ENCODE peak calls at places on chromosomes 3 and 15, in seven cellular contexts. J is stomach, Z is sigmoid colon, X is SK-N-SH, D is K562, C is ovary, V is A549. K is an unnamed sample.

GRCh38 chr15:60017538-60018199 is 13.6 kb downstream of the FOXB1 start:
- DNase-seq in C (no peak), X (no peak), D (no peak), J (no peak), Z (no peak), V (no peak), K (no peak)

GRCh38 chr3:12286927-12287726 is 1.7 kb upstream of the PPARG start:
- DNase-seq in J (peak), V (peak), X (peak), C (peak), D (no peak), Z (no peak), K (peak)

GRCh38 chr15:69725957-69726356 is 273.3 kb downstream of the RPLP1 start:
- DNase-seq in J (no peak), Z (no peak), C (no peak), X (no peak), D (no peak), V (no peak), K (no peak)

GRCh38 chr15:85878866-85879265 is 84.1 kb upstream of the KLHL25 start:
- DNase-seq in J (no peak), V (no peak), D (no peak), C (no peak), Z (no peak), X (no peak), K (no peak)

GRCh38 chr3:34646911-34647465 is 848.6 kb downstream of the PDCD6IP start:
- DNase-seq in V (no peak), C (no peak), Z (no peak), X (no peak), J (no peak), D (no peak), K (no peak)

GRCh38 chr3:64520334-64520733 is 167.5 kb downstream of the ADAMTS9 start:
- DNase-seq in Z (no peak), X (no peak), D (no peak), C (no peak), V (no peak), J (no peak), K (no peak)

GRCh38 chr3:130906374-130906995 is 12.6 kb downstream of the ATP2C1 start:
- DNase-seq in J (no peak), X (no peak), Z (no peak), V (no peak), D (no peak), C (no peak), K (no peak)

GRCh38 chr3:175342196-175342595 is 483.1 kb downstream of the NAALADL2 start:
- DNase-seq in J (no peak), X (no peak), C (no peak), D (no peak), V (no peak), Z (no peak), K (no peak)

GRCh38 chr3:53254810-53255359 is 937 bp downstream of the TKT start:
- DNase-seq in V (no peak), C (peak), Z (peak), J (peak), X (peak), D (peak), K (peak)

GRCh38 chr3:149388001-149388435 is 10.6 kb upstream of the TM4SF1 start:
- DNase-seq in J (no peak), D (no peak), V (peak), Z (no peak), X (no peak), C (no peak), K (no peak)

GRCh38 chr3:194095464-194095863 is 40.5 kb upstream of the HES1 start:
- DNase-seq in V (no peak), Z (peak), J (peak), D (no peak), X (peak), C (no peak), K (peak)

GRCh38 chr15:78909160-78909695 is 35.6 kb downstream of the CTSH start:
- DNase-seq in V (no peak), C (no peak), Z (no peak), J (no peak), D (no peak), X (no peak), K (no peak)

GRCh38 chr3:187986514-187986934 is 167.4 kb upstream of the LPP start:
- DNase-seq in X (no peak), D (no peak), Z (no peak), C (no peak), J (no peak), V (peak), K (no peak)

GRCh38 chr15:101698314-101698713 is 26.0 kb downstream of the TARS3 start:
- DNase-seq in X (no peak), Z (no peak), C (no peak), J (no peak), D (no peak), V (no peak), K (no peak)

GRCh38 chr3:65951836-65952505 is 86.7 kb downstream of the MAGI1 start:
- DNase-seq in J (no peak), Z (no peak), C (no peak), V (no peak), X (no peak), D (no peak), K (no peak)
- TF ChIP-seq EP300 in J (no peak), Z (no peak), C (no peak), V (no peak), X (no peak), D (no peak), K (no peak)

DNA sequence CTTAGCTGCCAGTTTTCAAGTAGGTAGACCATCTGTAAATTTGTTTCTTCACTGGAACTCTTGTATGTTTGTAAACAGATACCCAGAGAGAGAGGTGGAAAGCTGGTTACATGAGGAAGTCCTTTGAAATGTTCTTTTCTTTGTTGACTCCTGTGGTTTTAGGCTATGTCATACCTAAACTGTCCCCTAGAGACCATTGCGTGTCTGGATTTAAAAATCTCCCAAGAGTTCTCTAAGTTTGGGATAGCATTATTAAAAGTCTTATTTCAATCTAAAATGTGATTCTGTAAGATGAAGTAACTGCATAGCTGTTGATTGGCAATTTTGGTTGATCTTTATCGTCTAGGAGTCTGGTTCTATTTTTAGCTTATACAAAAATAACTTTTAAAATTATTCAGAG is 127.2 kb downstream of the GHSR start:
- DNase-seq in Z (no peak), C (no peak), J (no peak), X (no peak), D (peak), V (no peak), K (no peak)
- TF ChIP-seq EP300 in Z (no peak), C (no peak), J (no peak), X (no peak), D (no peak), V (no peak), K (no peak)

GRCh38 chr3:40456940-40457823 is at the start of gene RPL14:
- DNase-seq in D (peak), Z (peak), X (peak), V (peak), J (peak), C (peak), K (peak)
- TF ChIP-seq EP300 in D (no peak), Z (no peak), X (no peak), V (no peak), J (no peak), C (peak), K (no peak)

GRCh38 chr3:11272913-11273574 is 847 bp downstream of the ATG7 start:
- DNase-seq in C (no peak), D (no peak), Z (no peak), J (no peak), X (no peak), V (no peak), K (no peak)

GRCh38 chr3:11269007-11269406 is 3.2 kb upstream of the ATG7 start:
- DNase-seq in Z (no peak), X (no peak), V (no peak), C (no peak), J (no peak), D (no peak), K (no peak)

GRCh38 chr3:11274743-11275142 is 2.5 kb downstream of the ATG7 start:
- DNase-seq in J (no peak), V (no peak), C (no peak), D (no peak), X (peak), Z (no peak), K (no peak)

GRCh38 chr3:11273945-11274344 is 1.7 kb downstream of the ATG7 start:
- DNase-seq in D (no peak), V (no peak), C (no peak), X (no peak), J (no peak), Z (no peak), K (no peak)

DNA sequence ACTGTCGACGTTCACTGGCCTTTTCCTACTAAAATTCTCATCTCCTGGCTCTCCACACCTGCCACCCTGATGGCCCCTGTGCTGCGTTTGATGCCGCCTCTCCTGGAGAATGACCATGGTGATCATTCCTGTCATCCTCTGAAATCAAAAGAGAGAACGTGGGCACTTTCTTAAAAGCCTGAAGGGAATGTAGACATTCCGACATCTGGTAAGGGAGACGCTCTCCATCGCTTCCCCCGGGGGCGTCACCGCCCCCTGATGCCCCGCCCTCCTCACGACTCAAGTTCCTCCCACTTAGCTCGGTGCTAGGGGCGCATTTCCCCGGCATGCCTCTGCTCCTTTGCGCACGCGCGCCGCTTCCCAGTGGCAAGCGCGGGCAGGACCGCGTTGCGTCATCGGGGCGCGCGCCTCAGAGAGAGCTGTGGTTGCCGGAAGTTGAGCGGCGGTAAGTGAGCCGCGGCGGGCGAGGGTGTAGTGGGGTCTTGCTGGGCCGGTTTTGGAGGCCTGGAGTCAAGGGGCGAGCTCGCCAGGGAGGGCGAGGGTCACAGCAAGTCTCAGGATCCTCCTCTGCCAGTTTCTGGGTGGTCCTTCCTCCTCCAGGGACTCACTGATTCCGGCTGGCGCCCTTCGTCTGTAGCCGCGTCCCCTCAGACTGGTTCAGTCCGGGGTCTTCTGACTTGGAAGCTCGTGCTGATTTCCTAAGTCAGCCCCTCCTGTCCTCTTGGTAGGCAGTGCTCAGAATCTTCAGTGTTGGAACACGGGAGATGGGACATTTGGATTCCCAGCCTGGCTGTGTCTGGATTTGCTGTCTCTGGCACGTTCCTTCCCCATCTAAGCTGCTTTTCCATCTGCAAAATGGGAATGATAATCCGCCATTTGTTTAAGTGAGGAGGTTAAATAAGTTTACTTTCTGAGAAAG is at the start of gene ATG7:
- DNase-seq in J (peak), V (peak), X (peak), C (peak), Z (peak), D (peak), K (peak)
- TF ChIP-seq EP300 in J (no peak), V (no peak), X (no peak), C (no peak), Z (no peak), D (no peak), K (no peak)

DNA sequence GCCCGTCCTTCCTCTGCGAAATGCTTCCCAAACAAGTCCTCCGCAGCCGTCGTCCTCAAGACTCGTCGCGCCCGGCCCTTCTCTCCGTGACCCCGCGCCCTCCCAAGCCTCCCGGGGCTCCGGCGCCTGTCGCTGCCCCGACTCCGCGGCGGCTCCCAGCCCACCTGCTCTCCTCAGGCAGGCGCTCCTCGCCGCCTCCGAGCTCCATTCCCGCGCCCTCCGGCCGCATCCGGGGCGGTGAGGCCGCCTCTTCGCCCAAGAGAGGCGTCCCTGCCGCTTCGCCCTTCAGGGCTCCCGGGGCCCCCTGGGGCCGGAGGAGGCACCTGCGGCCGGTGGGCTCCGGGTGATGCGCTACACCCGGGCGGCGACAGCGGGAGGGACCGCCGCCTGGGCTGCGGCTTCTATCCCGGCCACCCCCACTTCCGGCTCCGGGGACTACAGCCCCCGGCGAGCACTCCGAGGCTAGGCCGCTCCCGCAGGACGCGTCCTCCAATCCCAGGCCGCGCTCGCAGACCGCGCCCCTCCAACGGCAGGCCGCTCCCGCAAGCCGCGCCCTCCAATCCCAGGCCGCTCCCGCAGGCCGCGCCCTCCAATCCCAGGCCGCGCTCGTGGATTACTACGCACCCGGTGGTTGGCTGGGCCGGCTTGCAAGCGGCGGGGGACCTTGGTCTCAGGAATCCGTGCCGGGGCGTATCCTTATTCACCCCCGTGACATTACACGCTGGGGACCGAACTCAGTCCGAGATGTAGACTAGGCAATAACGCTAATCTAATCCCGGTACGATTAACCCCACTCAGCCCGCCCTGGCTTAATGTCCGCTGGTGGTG is at the start of gene RUBCN:
- DNase-seq in J (peak), D (peak), C (peak), X (peak), Z (peak), V (peak), K (peak)
- TF ChIP-seq EP300 in J (no peak), D (no peak), C (no peak), X (no peak), Z (no peak), V (no peak), K (no peak)